ENCODE peak calls at places on chromosome X, in ten cellular contexts. B, L, M, P, A, R, X, C, G and O are unnamed samples.

GRCh38 chrX:74195605-74196004 is 108.4 kb upstream of the ZCCHC13 start:
- DNase-seq in R (no peak), X (no peak), P (no peak), B (no peak), G (no peak), L (no peak), M (no peak), A (no peak), C (no peak), O (no peak)

GRCh38 chrX:66142351-66142750 is 21.7 kb upstream of the HEPH start:
- DNase-seq in M (no peak), X (no peak), L (no peak), G (no peak), R (no peak), B (no peak), C (no peak), A (no peak), P (peak; percentile 11), O (no peak)

GRCh38 chrX:113973706-113974105 is 610.2 kb upstream of the HTR2C start:
- DNase-seq in P (no peak), X (no peak), M (no peak), R (no peak), L (no peak), A (no peak), G (no peak), B (no peak), C (no peak), O (no peak)

GRCh38 chrX:36909584-36909983 is 98.6 kb upstream of the FAM47C start:
- DNase-seq in B (peak; percentile 50), X (no peak), C (peak; percentile 13), L (no peak), P (no peak), G (peak; percentile 60), A (no peak), R (no peak), M (no peak), O (no peak)

GRCh38 chrX:8520791-8521190 is 56.2 kb downstream of the VCX3B start:
- DNase-seq in R (no peak), L (no peak), P (no peak), X (no peak), G (peak; percentile 14), A (no peak), B (no peak), C (no peak), M (no peak), O (no peak)

GRCh38 chrX:136039485-136039884 is 54.2 kb downstream of the SLC9A6 start:
- DNase-seq in G (no peak), R (no peak), M (no peak), P (no peak), A (no peak), X (no peak), C (no peak), L (no peak), B (no peak), O (no peak)

GRCh38 chrX:7132335-7133035 is 15.0 kb upstream of the STS start:
- DNase-seq in C (peak; percentile 72), L (peak; percentile 27), A (no peak), B (peak; percentile 65), M (no peak), R (peak; percentile 41), X (peak; percentile 42), P (no peak), G (peak; percentile 66), O (no peak)

GRCh38 chrX:121858867-121859647 is 811.6 kb downstream of the GLUD2 start:
- DNase-seq in X (no peak), B (no peak), R (no peak), A (no peak), M (no peak), C (no peak), P (no peak), L (no peak), G (no peak), O (no peak)

GRCh38 chrX:70664726-70665125 is 220.1 kb downstream of the DLG3 start:
- DNase-seq in X (peak; percentile 35), L (no peak), C (peak; percentile 43), M (no peak), G (peak; percentile 40), R (no peak), B (peak; percentile 42), A (no peak), P (peak; percentile 48), O (peak; percentile 24)

GRCh38 chrX:155054255-155054654 is 16.7 kb downstream of the CMC4 start:
- DNase-seq in M (no peak), G (no peak), P (no peak), L (no peak), R (no peak), C (no peak), A (no peak), B (no peak), X (no peak), O (no peak)

GRCh38 chrX:49930046-49930445 is 7.7 kb downstream of the CLCN5 start:
- DNase-seq in M (no peak), C (peak; percentile 52), X (no peak), P (no peak), G (peak; percentile 53), L (no peak), R (no peak), B (peak; percentile 47), A (no peak), O (no peak)

DNA sequence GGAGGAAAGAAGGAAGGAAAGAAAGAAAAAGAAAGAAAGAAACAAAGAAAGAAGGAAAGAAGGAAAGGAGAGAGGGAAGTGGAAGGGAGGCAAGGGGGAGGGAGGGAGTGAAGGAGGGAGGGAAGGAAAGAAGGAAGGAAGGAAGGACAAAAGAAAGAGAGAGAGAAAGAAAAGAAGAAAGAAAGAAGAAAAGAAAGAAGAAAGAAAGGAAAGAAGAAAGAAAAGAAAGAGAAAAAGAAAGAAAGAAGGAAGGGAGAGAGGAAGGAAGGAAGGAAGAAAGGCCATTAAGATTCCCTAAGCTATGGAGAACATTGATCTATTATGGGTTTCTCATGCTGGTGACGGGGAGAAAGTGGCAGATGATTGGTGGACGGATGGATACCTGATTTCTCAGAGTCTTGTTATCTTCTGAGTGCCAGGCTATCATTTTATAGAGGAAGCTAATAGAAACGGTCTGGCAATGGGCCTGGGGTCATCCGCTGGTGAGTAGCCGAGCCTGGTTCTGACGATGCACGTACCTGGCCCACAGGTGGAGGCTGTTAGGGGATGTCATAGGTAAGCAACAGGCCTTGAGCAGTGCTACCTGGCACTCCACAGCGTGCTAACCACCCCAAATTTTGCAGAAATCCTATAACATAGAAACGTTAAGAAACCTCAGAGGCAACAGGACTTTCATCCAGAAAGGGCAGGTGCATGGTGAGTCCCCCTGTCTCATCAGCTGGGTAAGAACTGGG is 142.9 kb downstream of the SHOX start:
- DNase-seq in X (no peak), A (no peak), B (no peak), M (no peak), P (no peak), R (no peak), G (no peak), C (no peak), L (no peak), O (no peak)
- TF ChIP-seq CTCF in X (no peak), A (no peak), B (no peak), M (no peak), P (no peak), R (no peak), G (no peak), C (no peak), L (no peak), O (no peak)

GRCh38 chrX:54452920-54453319 is 12.7 kb downstream of the TSR2 start:
- DNase-seq in B (peak; percentile 6), C (peak; percentile 20), X (peak; percentile 57), R (peak; percentile 2), L (peak; percentile 19), P (no peak), M (no peak), G (peak; percentile 12), A (no peak), O (no peak)
- TF ChIP-seq CTCF in B (no peak), C (peak; percentile 35), X (peak; percentile 44), R (peak; percentile 50), L (no peak), P (no peak), M (peak; percentile 29), G (peak; percentile 21), A (no peak), O (no peak)

GRCh38 chrX:153468008-153468580 is 2.3 kb downstream of the HAUS7 start:
- DNase-seq in A (no peak), B (peak; percentile 21), M (no peak), L (no peak), X (no peak), C (no peak), G (no peak), P (no peak), R (no peak), O (no peak)
- TF ChIP-seq CTCF in A (no peak), B (no peak), M (no peak), L (no peak), X (no peak), C (no peak), G (no peak), P (no peak), R (no peak), O (no peak)

GRCh38 chrX:19709812-19710518 is 177.4 kb downstream of the SH3KBP1 start:
- DNase-seq in P (no peak), A (no peak), X (no peak), B (peak; percentile 77), R (no peak), M (peak; percentile 58), G (peak; percentile 68), C (peak; percentile 81), L (no peak), O (no peak)

GRCh38 chrX:19707472-19707871 is 179.9 kb downstream of the SH3KBP1 start:
- DNase-seq in L (no peak), C (peak; percentile 25), X (no peak), P (no peak), A (no peak), G (no peak), M (no peak), R (no peak), B (no peak), O (no peak)

GRCh38 chrX:19708683-19709082 is 178.7 kb downstream of the SH3KBP1 start:
- DNase-seq in R (no peak), X (no peak), L (no peak), P (no peak), M (no peak), C (no peak), B (no peak), A (no peak), G (no peak), O (no peak)

GRCh38 chrX:19705196-19705769 is 182.1 kb downstream of the SH3KBP1 start:
- DNase-seq in A (no peak), X (no peak), C (peak; percentile 38), M (no peak), B (peak; percentile 37), P (no peak), L (no peak), R (no peak), G (no peak), O (no peak)

GRCh38 chrX:19709117-19709811 is 178.1 kb downstream of the SH3KBP1 start:
- DNase-seq in A (no peak), B (no peak), G (no peak), R (no peak), X (no peak), P (no peak), C (no peak), L (no peak), M (no peak), O (no peak)
- TF ChIP-seq CTCF in A (no peak), B (no peak), G (no peak), R (no peak), X (no peak), P (no peak), C (no peak), L (no peak), M (no peak), O (no peak)